ENCODE peak calls at places on chromosomes 3 and 15, in seven cellular contexts. J is lower lobe of right lung; R is upper lobe of left lung; B is activated CD8-positive, alpha-beta T cell treated with anti-CD3 and anti-CD28 coated beads, Interleukin-2, amount 10 ng/mL, durations not matched to agents 7 days and 5 days; D is left cardiac atrium; I is CD4-positive, alpha-beta T cell; X is T-helper 17 cell. C is an unnamed sample.

GRCh38 chr15:26449296-26449695 is 323.6 kb downstream of the GABRB3 start:
- ATAC-seq in X (no peak), R (no peak), D (peak), J (no peak), I (no peak), B (no peak), C (no peak)

GRCh38 chr3:23567917-23568316 is 237.8 kb upstream of the UBE2E1 start:
- ATAC-seq in R (peak), D (peak), I (no peak), B (no peak), X (no peak), J (peak), C (peak)

GRCh38 chr3:59607628-59608027 is 557.8 kb upstream of the CFAP20DC start:
- ATAC-seq in I (no peak), X (no peak), B (no peak), R (peak), J (no peak), D (peak), C (no peak)

GRCh38 chr15:64048766-64049165 is 2.5 kb upstream of the DAPK2 start:
- ATAC-seq in X (no peak), J (no peak), I (no peak), D (no peak), B (no peak), R (no peak), C (no peak)

GRCh38 chr3:62607287-62608029 is 234.1 kb upstream of the FEZF2 start:
- ATAC-seq in D (peak), I (no peak), R (peak), X (no peak), J (peak), B (no peak), C (no peak)

GRCh38 chr3:99170867-99171517 is 269.5 kb upstream of the DCBLD2 start:
- ATAC-seq in J (peak), B (no peak), X (no peak), D (no peak), R (peak), I (no peak), C (no peak)

GRCh38 chr3:123338021-123338619 is 110.8 kb downstream of the ADCY5 start:
- ATAC-seq in R (no peak), I (no peak), X (no peak), J (no peak), D (no peak), B (no peak), C (no peak)

GRCh38 chr3:149384911-149385321 is 7.5 kb upstream of the TM4SF1 start:
- ATAC-seq in J (no peak), D (peak), I (no peak), R (no peak), X (no peak), B (no peak), C (no peak)

GRCh38 chr15:78317145-78317836 is 17.9 kb upstream of the SKIC8 start:
- ATAC-seq in D (peak), B (no peak), X (no peak), J (no peak), R (no peak), I (no peak), C (peak)

GRCh38 chr15:72285927-72286516 is 13.7 kb upstream of the PARP6 start:
- ATAC-seq in R (peak), I (peak), X (peak), J (peak), D (peak), B (peak), C (peak)

GRCh38 chr3:43707998-43708397 is 17.3 kb downstream of the ABHD5 start:
- ATAC-seq in I (no peak), J (peak), B (no peak), D (peak), X (no peak), R (peak), C (peak)

GRCh38 chr3:13533823-13534435 is 15.0 kb upstream of the FBLN2 start:
- ATAC-seq in I (no peak), X (no peak), D (no peak), J (no peak), R (no peak), B (no peak), C (no peak)

GRCh38 chr15:83378921-83379561 is 68.1 kb upstream of the SH3GL3 start:
- ATAC-seq in J (peak), B (peak), D (peak), I (no peak), R (peak), X (no peak), C (no peak)